ENCODE peak calls at places on chromosomes 1 and 21, in seven cellular contexts. D is tibial nerve, K is tibial artery, U is right cardiac atrium, W is testis, S is pancreas, V is brain microvascular endothelial cell. J is an unnamed sample. For H3K27me3, the result is how much of the 10 kb centered on the place peaks cover.

GRCh38 chr1:236143104-236143948 is 987 bp downstream of the GPR137B start:
- DNase-seq in D (no peak), W (no peak), S (no peak), U (peak), K (no peak), V (peak), J (peak)

GRCh38 chr21:17612023-17612564 is 607 bp downstream of the BTG3 start:
- DNase-seq in D (peak), K (peak), W (peak), V (peak), U (peak), S (peak), J (no peak)

GRCh38 chr1:179831852-179832699 is 45.5 kb downstream of the TOR1AIP2 start:
- DNase-seq in W (peak), D (no peak), K (no peak), S (no peak), V (no peak), U (no peak), J (no peak)

GRCh38 chr1:193697105-193697762 is 510.8 kb upstream of the B3GALT2 start:
- DNase-seq in K (no peak), U (no peak), W (no peak), D (no peak), V (no peak), S (no peak), J (no peak)

GRCh38 chr1:209653915-209654351 is 1.7 kb upstream of the LAMB3 start:
- DNase-seq in S (peak), D (no peak), V (no peak), U (no peak), K (no peak), W (no peak), J (no peak)

GRCh38 chr1:178094752-178095645 is 1.1 kb downstream of the RASAL2 start:
- DNase-seq in V (peak), S (no peak), U (no peak), D (no peak), K (no peak), W (no peak), J (no peak)

GRCh38 chr1:87432685-87433084 is 104.0 kb downstream of the LMO4 start:
- DNase-seq in K (no peak), U (no peak), D (no peak), W (no peak), S (no peak), V (no peak), J (no peak)

GRCh38 chr1:63323866-63324778 is 1.8 kb downstream of the FOXD3 start:
- DNase-seq in D (no peak), V (no peak), S (no peak), W (no peak), K (no peak), U (no peak), J (no peak)

GRCh38 chr1:67429528-67430357 is 459 bp downstream of the SERBP1 start:
- DNase-seq in K (peak), U (peak), W (peak), D (no peak), S (peak), V (no peak), J (peak)

GRCh38 chr21:21200939-21201610 is 202.9 kb downstream of the NCAM2 start:
- DNase-seq in U (no peak), K (no peak), W (no peak), S (no peak), V (peak), D (no peak), J (no peak)

GRCh38 chr1:173527151-173527826 is 50.2 kb downstream of the PRDX6 start:
- DNase-seq in S (no peak), U (no peak), D (peak), K (peak), W (peak), V (peak), J (peak)

GRCh38 chr1:41521766-41522165 is 37.3 kb upstream of the EDN2 start:
- DNase-seq in S (no peak), D (no peak), V (no peak), K (no peak), W (no peak), U (peak), J (no peak)

GRCh38 chr1:234400773-234401172 is 27.5 kb downstream of the COA6 start:
- DNase-seq in S (no peak), W (no peak), K (no peak), U (no peak), V (no peak), D (no peak), J (no peak)
- H3K27ac ChIP-seq in S (peak), W (no peak), K (no peak), U (no peak), V (no peak), D (no peak), J (no peak)

GRCh38 chr1:39952359-39953110 is 2.4 kb upstream of the MFSD2A start:
- DNase-seq in U (peak), W (peak), D (no peak), S (peak), V (no peak), K (no peak), J (no peak)
- H3K27me3 ChIP-seq in U (under half), W (under half), D (under half), S (under half), V (under half), K (under half), J (under half)

GRCh38 chr1:201633297-201633696 is 94.4 kb downstream of the NAV1 start:
- DNase-seq in W (no peak), S (no peak), V (no peak), D (no peak), K (no peak), U (peak), J (no peak)
- H3K27ac ChIP-seq in W (no peak), S (no peak), V (no peak), D (no peak), K (no peak), U (no peak), J (no peak)

GRCh38 chr1:110603058-110603457 is 3.1 kb downstream of the KCNA2 start:
- DNase-seq in V (no peak), S (no peak), W (no peak), D (no peak), K (no peak), U (no peak), J (no peak)
- H3K27me3 ChIP-seq in V (under half), S (under half), W (under half), D (under half), K (under half), U (under half), J (under half)

GRCh38 chr1:154327466-154328317 is 2.4 kb downstream of the ATP8B2 start:
- DNase-seq in U (no peak), S (no peak), D (no peak), W (no peak), V (no peak), K (no peak), J (no peak)

GRCh38 chr1:154326546-154327465 is 1.5 kb downstream of the ATP8B2 start:
- DNase-seq in V (peak), W (peak), U (peak), D (peak), K (peak), S (no peak), J (no peak)

GRCh38 chr1:154329551-154330131 is 4.3 kb downstream of the ATP8B2 start:
- DNase-seq in W (peak), K (no peak), D (no peak), V (no peak), U (no peak), S (no peak), J (peak)

GRCh38 chr1:154329152-154329521 is 3.8 kb downstream of the ATP8B2 start:
- DNase-seq in K (no peak), W (peak), U (no peak), D (no peak), S (no peak), V (peak), J (no peak)

DNA sequence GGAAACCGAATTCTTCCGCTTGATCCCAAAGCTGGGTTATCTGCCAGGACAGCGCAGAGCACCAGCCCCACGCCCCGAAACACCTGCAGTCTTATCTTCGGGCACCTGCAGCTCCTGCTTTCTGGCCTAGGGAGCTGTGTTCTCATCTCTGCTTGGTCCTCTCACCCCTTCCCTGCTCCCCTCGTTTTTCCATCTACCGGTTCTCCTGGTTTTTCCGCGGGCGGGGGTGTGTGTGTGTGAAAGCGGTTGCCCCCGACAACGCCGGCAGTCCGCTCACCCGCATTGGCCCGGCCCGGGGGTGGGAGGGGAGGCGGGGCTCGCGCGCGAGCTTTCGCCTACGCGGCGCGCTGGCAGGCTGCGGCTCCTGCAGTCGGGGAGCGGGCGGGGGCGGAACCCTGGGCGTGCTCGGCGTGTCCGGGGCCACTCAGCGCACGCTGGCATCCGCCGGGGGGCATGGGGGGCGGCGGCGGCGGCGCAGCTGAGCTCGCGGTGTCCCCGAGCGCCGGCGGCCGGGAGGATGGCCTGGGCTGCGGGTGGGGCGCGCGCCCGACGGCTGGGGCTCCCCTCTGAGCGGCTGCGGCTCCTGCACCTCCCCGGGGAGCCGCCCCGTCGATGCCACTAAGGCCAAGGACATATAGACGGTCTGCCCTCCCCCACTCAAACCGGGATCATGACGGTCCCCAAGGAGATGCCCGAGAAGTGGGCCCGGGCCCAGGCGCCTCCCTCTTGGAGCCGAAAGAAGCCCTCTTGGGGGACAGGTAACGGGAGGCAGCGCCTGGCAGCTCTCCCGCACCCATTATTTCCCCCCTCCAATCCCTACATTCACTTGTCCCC is 3.2 kb downstream of the ATP8B2 start:
- DNase-seq in V (peak), U (peak), S (peak), K (peak), D (peak), W (peak), J (peak)
- H3K27ac ChIP-seq in V (no peak), U (peak), S (peak), K (peak), D (peak), W (peak), J (peak)

DNA sequence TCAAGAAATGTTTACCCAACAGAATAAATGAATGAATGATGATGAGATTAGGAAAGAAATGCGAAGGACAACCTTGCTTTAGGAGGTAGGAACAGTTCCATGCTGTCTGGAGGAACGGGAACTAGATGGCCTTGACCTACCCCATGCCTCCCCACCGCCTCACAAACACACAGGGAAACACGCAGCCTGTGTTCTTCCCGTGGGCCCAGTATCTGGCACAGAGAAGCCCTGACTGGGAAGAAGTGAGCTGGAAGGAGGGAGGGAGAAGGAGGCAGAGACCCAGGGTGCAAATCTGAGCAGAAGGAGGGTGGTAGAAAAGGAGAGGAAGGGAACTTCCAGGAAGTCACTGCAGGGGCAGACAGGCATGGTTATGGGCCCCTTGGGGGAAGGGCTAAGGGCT is 3.5 kb upstream of the ADORA1 start:
- DNase-seq in S (no peak), D (no peak), V (no peak), W (peak), K (no peak), U (no peak), J (no peak)
- H3K27me3 ChIP-seq in S (under half), D (half or more), V (under half), W (under half), K (half or more), U (under half), J (under half)

GRCh38 chr1:23967871-23968270 is 8.2 kb downstream of the PNRC2 start:
- DNase-seq in S (no peak), U (no peak), W (no peak), D (no peak), K (no peak), V (no peak), J (no peak)

GRCh38 chr1:23963617-23964234 is 4.1 kb downstream of the PNRC2 start:
- DNase-seq in U (no peak), D (no peak), W (no peak), V (no peak), S (no peak), K (no peak), J (no peak)

GRCh38 chr1:23964790-23965740 is 5.4 kb downstream of the PNRC2 start:
- DNase-seq in D (no peak), W (no peak), S (no peak), K (no peak), V (no peak), U (no peak), J (no peak)

GRCh38 chr1:23966973-23967493 is 7.4 kb downstream of the PNRC2 start:
- DNase-seq in U (no peak), W (no peak), K (no peak), S (no peak), V (no peak), D (no peak), J (no peak)

GRCh38 chr1:23964235-23964668 is 4.6 kb downstream of the PNRC2 start:
- DNase-seq in V (no peak), S (no peak), U (no peak), K (no peak), D (no peak), W (no peak), J (no peak)
- H3K27ac ChIP-seq in V (no peak), S (peak), U (no peak), K (peak), D (no peak), W (no peak), J (no peak)

GRCh38 chr1:5634893-5635292 is 357.3 kb downstream of the NPHP4 start:
- DNase-seq in D (no peak), W (no peak), V (no peak), K (no peak), U (no peak), S (no peak), J (no peak)
- H3K27me3 ChIP-seq in D (under half), W (under half), V (under half), K (under half), U (under half), S (under half), J (under half)

DNA sequence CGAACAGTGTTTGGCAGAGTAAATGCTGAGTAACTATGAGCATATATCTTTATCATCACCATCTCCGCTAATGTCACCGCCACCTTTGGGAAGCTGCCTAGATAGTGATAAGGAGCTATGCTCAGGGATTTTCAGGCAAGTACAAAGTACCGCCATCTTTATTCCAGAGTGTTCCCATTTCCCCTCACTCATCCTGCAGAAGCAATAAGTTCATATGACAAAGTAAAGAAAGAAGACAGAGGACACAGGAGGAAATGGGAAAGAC is 89.6 kb downstream of the TGFBR3 start:
- DNase-seq in K (no peak), S (no peak), W (no peak), U (no peak), D (no peak), V (no peak), J (no peak)
- H3K27ac ChIP-seq in K (no peak), S (no peak), W (no peak), U (no peak), D (no peak), V (no peak), J (no peak)

GRCh38 chr1:229412056-229412455 is 21.8 kb downstream of the ACTA1 start:
- DNase-seq in U (no peak), W (no peak), K (no peak), D (no peak), S (no peak), V (no peak), J (no peak)
- H3K27me3 ChIP-seq in U (under half), W (under half), K (under half), D (under half), S (under half), V (under half), J (under half)

J was measured in dorsolateral prefrontal cortex.